ENCODE peak calls at places on chromosomes 2 and 18, in four cellular contexts. X, P, N and I are unnamed samples.

GRCh38 chr2:153487482-153487881 is 8.9 kb upstream of the RPRM start:
- DNase-seq in P (no peak), X (no peak), N (no peak), I (no peak)

GRCh38 chr2:12051831-12052230 is 305.4 kb downstream of the LPIN1 start:
- DNase-seq in P (no peak), X (no peak), N (no peak), I (no peak)

GRCh38 chr18:26574958-26575864 is 26.9 kb upstream of the KCTD1 start:
- DNase-seq in P (no peak), N (peak), X (peak), I (no peak)

GRCh38 chr2:100667801-100668200 is 105.0 kb downstream of the PDCL3 start:
- DNase-seq in P (peak), N (no peak), X (no peak), I (no peak)

GRCh38 chr2:180505203-180505602 is 475.2 kb upstream of the UBE2E3 start:
- DNase-seq in N (no peak), X (no peak), P (no peak), I (no peak)

GRCh38 chr2:29006092-29006985 is 25.2 kb downstream of the TOGARAM2 start:
- DNase-seq in X (no peak), P (no peak), N (no peak), I (no peak)

GRCh38 chr2:222827417-222827816 is 33.4 kb upstream of the ACSL3 start:
- DNase-seq in N (no peak), X (no peak), P (no peak), I (no peak)

GRCh38 chr2:14255135-14255820 is 377.2 kb upstream of the LRATD1 start:
- DNase-seq in P (no peak), X (peak), N (no peak), I (no peak)

GRCh38 chr2:56589820-56590219 is 406.0 kb downstream of the CCDC85A start:
- DNase-seq in P (no peak), N (no peak), X (no peak), I (no peak)

GRCh38 chr2:232522014-232522854 is 2.0 kb downstream of the PRSS56 start:
- DNase-seq in X (peak), P (no peak), N (peak), I (peak)
- TF ChIP-seq CTCF in X (peak), P (peak), N (peak), I (peak)

GRCh38 chr2:223952280-223952968 is 4.8 kb upstream of the MRPL44 start:
- DNase-seq in N (no peak), X (no peak), P (no peak), I (no peak)

GRCh38 chr2:223954401-223954800 is 2.9 kb upstream of the MRPL44 start:
- DNase-seq in X (no peak), N (no peak), P (no peak), I (no peak)

GRCh38 chr2:223959688-223960087 is 2.4 kb downstream of the MRPL44 start:
- DNase-seq in P (no peak), X (no peak), N (no peak), I (no peak)

GRCh38 chr2:223956267-223956666 is 996 bp upstream of the MRPL44 start:
- DNase-seq in X (no peak), N (no peak), P (no peak), I (no peak)

DNA sequence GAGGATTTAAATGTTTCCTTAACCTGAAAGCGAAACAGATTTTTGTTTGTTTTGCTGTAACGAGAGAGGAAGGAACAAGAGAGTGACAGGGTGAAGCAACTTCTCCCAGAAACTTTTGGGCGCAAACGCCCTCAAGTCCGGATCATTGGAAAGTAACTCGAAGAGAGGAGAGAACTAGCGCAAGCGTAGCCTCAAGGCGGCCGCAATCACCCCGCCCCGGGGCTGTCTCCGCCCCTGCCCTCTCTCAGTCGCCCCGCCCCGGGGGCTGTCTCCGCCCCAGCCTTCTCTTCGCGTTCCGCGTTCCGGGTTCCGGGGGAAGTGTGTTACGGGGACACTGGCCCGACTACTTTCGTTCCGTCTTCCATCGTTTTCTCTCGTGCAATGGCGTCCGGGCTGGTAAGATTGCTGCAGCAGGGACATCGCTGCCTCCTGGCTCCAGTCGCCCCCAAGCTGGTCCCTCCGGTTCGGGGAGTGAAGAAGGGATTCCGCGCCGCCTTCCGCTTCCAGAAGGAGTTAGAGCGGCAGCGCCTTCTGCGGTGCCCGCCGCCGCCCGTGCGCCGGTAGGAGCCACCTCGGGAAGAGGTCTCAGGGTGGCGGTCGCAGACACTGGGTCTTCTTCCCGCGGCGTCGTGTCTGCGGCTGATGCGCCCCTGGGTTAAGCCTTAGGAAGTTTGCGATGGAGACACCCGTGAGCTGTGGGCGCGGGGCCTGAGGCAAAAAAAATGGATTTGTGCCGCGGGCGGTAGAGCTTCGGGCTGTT is at the start of gene MRPL44:
- DNase-seq in N (peak), P (peak), X (peak), I (peak)
- TF ChIP-seq CTCF in N (no peak), P (no peak), X (no peak), I (no peak)

GRCh38 chr2:173119944-173120343 is 44.3 kb downstream of the MAP3K20 start:
- DNase-seq in N (no peak), X (no peak), P (no peak), I (no peak)

GRCh38 chr2:173124441-173124840 is 48.8 kb downstream of the MAP3K20 start:
- DNase-seq in X (no peak), N (no peak), P (no peak), I (no peak)

GRCh38 chr2:173126819-173127218 is 51.2 kb downstream of the MAP3K20 start:
- DNase-seq in P (no peak), N (no peak), X (no peak), I (no peak)

GRCh38 chr2:173119069-173119807 is 43.6 kb downstream of the MAP3K20 start:
- DNase-seq in X (no peak), P (no peak), N (no peak), I (no peak)

DNA sequence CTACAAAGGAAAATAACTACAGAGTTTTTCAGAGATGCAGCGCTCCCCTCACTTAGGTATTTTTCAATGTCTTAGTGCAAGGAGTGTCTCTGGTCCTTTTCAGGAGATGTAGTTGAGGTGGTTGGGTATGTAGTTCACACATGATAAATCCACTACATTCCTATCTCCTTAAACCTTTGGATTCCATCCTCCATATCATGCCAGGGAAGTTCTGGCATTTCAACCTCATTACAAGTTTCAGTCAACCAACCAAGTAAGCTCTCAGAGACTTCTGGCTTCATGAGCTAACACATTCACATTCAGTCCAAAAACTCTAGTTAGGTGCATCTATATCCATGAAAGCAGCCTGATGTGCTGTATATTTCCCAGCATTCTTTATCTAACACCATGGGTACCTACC is 47.3 kb downstream of the MAP3K20 start:
- DNase-seq in X (no peak), N (no peak), P (no peak), I (no peak)
- TF ChIP-seq CTCF in X (no peak), N (no peak), P (no peak), I (no peak)

GRCh38 chr2:113767811-113768210 is 11.4 kb upstream of the SLC35F5 start:
- DNase-seq in N (no peak), P (no peak), X (no peak), I (no peak)
- TF ChIP-seq CTCF in N (no peak), P (no peak), X (peak), I (no peak)

GRCh38 chr18:3380384-3380961 is 69.5 kb upstream of the TGIF1 start:
- DNase-seq in N (peak), X (no peak), P (no peak), I (no peak)
- TF ChIP-seq CTCF in N (peak), X (peak), P (peak), I (no peak)

DNA sequence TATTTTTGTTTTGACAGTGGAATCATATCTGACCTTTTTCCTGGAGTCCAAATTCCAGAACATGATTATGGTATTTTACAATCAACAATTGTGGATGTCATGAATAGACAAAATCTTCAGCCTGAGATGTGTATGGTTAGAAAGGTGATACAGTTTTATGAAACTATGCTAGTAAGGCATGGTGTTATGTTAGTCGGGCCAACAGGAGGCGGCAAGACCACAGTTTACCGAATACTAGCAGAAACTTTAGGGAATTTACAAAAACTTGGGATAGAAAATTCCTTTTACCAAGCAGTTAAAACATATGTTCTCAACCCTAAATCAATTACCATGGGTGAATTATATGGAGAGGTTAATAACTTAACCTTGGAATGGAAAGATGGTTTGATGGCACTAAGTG is 137.0 kb downstream of the DNAH6 start:
- DNase-seq in X (no peak), P (no peak), N (no peak), I (no peak)
- TF ChIP-seq CTCF in X (peak), P (no peak), N (no peak), I (no peak)

DNA sequence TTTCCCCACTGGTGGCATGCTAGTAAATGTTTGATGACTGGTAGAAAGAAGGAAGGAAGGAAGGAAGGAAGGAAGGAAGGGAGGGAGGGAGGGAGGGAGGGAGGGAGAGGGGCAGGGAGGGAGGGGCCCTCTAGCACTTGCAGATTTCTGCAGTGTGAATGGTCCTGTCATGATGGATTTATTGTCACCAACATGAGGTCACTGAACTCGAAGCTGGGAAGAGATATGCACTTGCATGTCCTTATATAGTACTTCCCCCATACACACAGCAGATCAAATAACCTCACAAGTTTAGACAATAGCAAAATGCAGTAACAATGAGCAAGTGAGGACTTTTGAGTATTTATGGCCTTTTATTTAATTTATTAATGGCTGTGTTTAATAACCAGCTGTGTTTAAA is 44.5 kb upstream of the CXCR4 start:
- DNase-seq in N (no peak), X (no peak), P (no peak), I (no peak)
- TF ChIP-seq CTCF in N (no peak), X (no peak), P (no peak), I (no peak)

GRCh38 chr18:6994719-6995430 is 122.7 kb downstream of the LAMA1 start:
- DNase-seq in X (peak), N (no peak), P (no peak), I (no peak)

GRCh38 chr18:6997802-6998201 is 119.8 kb downstream of the LAMA1 start:
- DNase-seq in P (no peak), N (no peak), X (no peak), I (no peak)

GRCh38 chr18:7002107-7002506 is 115.5 kb downstream of the LAMA1 start:
- DNase-seq in P (no peak), N (no peak), X (no peak), I (no peak)

DNA sequence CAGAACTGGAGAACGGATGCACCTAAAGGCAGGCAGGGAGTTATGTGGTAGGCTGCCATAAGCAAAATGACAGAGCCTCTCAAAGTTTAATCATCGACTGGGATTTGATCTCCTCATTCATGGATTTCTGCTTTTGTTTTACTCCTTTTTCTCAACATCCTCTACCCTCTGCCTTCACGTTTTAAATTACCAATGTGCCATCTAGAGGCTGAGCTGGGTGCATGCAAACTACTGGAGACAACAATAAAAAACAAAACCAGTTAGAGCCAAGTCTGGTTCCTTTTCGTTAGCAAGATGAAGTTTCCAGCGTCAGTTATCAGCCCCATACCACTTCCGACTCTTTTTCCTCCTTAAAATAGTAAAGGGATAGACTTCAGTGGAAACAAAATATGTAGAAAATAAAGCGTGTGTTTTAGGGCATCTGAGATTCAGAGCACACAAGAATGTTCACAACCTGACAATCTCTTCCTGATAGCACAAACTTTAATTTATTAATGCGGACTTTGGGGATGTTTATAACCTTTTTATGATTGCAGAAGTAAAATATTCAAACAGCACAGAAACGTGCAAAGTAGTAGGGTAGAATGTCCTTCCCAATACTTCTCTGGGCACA is 117.0 kb downstream of the LAMA1 start:
- DNase-seq in P (no peak), X (peak), N (no peak), I (no peak)
- TF ChIP-seq CTCF in P (peak), X (peak), N (peak), I (peak)

DNA sequence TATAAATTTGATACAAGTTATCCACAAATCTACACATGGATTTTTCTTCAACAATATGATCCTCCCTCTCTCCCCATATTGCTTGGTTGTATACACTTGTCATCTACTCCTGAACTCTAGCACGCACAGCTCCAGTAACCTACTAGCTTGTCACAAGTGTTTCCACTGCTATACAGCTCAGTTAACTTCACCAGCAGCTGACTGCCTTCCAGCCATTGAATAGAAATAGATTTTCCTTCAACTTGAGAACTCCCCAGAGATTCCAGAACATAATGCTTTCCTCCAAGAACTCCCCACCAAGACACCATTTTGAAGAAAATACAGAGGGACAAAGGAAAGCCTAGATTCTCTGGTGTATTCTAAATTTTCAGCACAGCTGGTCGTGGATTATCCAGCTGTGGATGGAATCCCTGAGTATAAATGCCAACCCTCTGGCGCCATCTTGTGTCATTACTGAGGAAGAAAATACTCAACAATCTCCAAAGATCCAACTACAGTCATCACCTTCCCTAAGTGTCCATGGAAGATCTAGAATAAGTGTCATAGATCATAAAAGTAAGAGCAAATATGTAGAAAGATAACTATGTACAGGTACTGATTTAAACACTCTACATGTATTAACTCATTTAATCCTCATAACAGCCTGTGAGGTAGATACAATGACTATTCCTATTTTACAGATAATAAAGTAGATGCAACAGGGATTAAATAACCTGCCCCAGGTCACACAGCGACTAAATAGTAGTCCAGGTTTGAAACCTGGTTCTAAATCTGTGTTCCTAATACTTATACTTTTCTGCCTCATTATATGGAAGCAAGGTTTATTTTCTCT is 156.7 kb downstream of the ARHGAP28 start:
- DNase-seq in P (no peak), N (peak), X (peak), I (no peak)
- TF ChIP-seq CTCF in P (peak), N (peak), X (peak), I (peak)